ENCODE peak calls at places on chromosomes 13 and 19, in six cellular contexts. B, G, V, I, D and W are unnamed samples. For H3K4me1, the result is how much of the 10 kb centered on the place peaks cover.

GRCh38 chr13:99322297-99323103 is 15.3 kb upstream of the GPR183 start:
- DNase-seq in V (no peak), G (no peak), D (no peak), B (no peak), I (no peak), W (no peak)

GRCh38 chr19:4343056-4343844 is at the start of gene MPND:
- DNase-seq in D (peak), B (peak), V (peak), G (peak), I (peak), W (peak)

GRCh38 chr19:7862413-7862951 is 11.7 kb downstream of the PRR36 start:
- DNase-seq in G (peak), I (peak), V (peak), B (no peak), D (peak), W (peak)

GRCh38 chr13:51534075-51534817 is 50.0 kb upstream of the WDFY2 start:
- DNase-seq in V (no peak), G (no peak), B (no peak), I (no peak), D (no peak), W (no peak)

GRCh38 chr19:7743425-7743841 is 3.9 kb downstream of the CD209 start:
- DNase-seq in G (no peak), I (no peak), V (no peak), B (no peak), D (no peak), W (no peak)

GRCh38 chr19:55528030-55528801 is 8.7 kb downstream of the SBK2 start:
- DNase-seq in G (no peak), B (no peak), V (peak), D (no peak), I (no peak), W (peak)

GRCh38 chr19:32189956-32190706 is 155.3 kb upstream of the ZNF507 start:
- DNase-seq in G (no peak), D (no peak), I (no peak), B (no peak), V (no peak), W (no peak)

GRCh38 chr19:49890349-49891311 is 6.1 kb downstream of the IL4I1 start:
- DNase-seq in G (peak), D (peak), I (peak), B (no peak), V (peak), W (peak)

GRCh38 chr13:50129923-50130685 is 114.9 kb downstream of the KCNRG start:
- DNase-seq in B (peak), G (peak), D (peak), V (peak), I (peak), W (peak)

GRCh38 chr13:103883698-103884097 is 817.5 kb upstream of the SLC10A2 start:
- DNase-seq in D (no peak), G (no peak), I (peak), V (no peak), B (no peak), W (no peak)

GRCh38 chr19:4444765-4445741 is 12.5 kb downstream of the UBXN6 start:
- DNase-seq in V (no peak), D (no peak), G (peak), B (peak), I (no peak), W (no peak)

GRCh38 chr19:5693195-5694166 is 3.4 kb downstream of the RPL36 start:
- DNase-seq in G (no peak), B (no peak), I (no peak), D (no peak), V (peak), W (no peak)

GRCh38 chr19:31214086-31214485 is 135.2 kb downstream of the TSHZ3 start:
- DNase-seq in G (peak), D (peak), I (no peak), V (peak), B (peak), W (peak)

GRCh38 chr19:42401365-42402303 is 11.5 kb upstream of the CNFN start:
- DNase-seq in B (peak), D (peak), I (peak), G (peak), V (peak), W (peak)

GRCh38 chr19:17148130-17148529 is 67.0 kb upstream of the USE1 start:
- DNase-seq in B (no peak), V (no peak), I (no peak), D (no peak), G (no peak), W (no peak)

GRCh38 chr19:12836529-12836863 is 1.8 kb upstream of the MAST1 start:
- DNase-seq in D (no peak), V (no peak), I (no peak), G (no peak), B (no peak), W (no peak)

GRCh38 chr19:8441725-8442544 is 2.8 kb upstream of the HNRNPM start:
- DNase-seq in G (no peak), V (no peak), D (no peak), B (no peak), I (no peak), W (no peak)

GRCh38 chr13:20869540-20869939 is 33.0 kb downstream of the XPO4 start:
- DNase-seq in V (peak), I (no peak), G (no peak), D (no peak), B (no peak), W (no peak)

GRCh38 chr13:50244913-50245574 is 229.8 kb downstream of the KCNRG start:
- DNase-seq in B (no peak), I (no peak), D (peak), V (no peak), G (peak), W (no peak)

GRCh38 chr19:53007200-53008054 is 6.3 kb upstream of the ERVV-1 start:
- DNase-seq in D (no peak), I (no peak), V (peak), G (no peak), B (no peak), W (peak)

GRCh38 chr13:113758651-113759524 is at the start of gene TMEM255B:
- DNase-seq in B (peak), G (peak), I (peak), D (peak), V (peak), W (peak)
- TF ChIP-seq CTCF in B (no peak), G (no peak), I (no peak), D (peak), V (peak), W (peak)

GRCh38 chr19:14516048-14516534 is 2.1 kb downstream of the DNAJB1 start:
- DNase-seq in I (no peak), D (peak), V (no peak), G (no peak), B (no peak), W (no peak)

GRCh38 chr19:14519245-14519859 is 1.2 kb upstream of the DNAJB1 start:
- DNase-seq in I (no peak), G (no peak), D (no peak), B (no peak), V (no peak), W (no peak)

GRCh38 chr19:14516746-14517438 is 1.3 kb downstream of the DNAJB1 start:
- DNase-seq in G (no peak), V (no peak), B (no peak), I (no peak), D (peak), W (no peak)

GRCh38 chr19:14517446-14517839 is 754 bp downstream of the DNAJB1 start:
- DNase-seq in G (peak), D (no peak), B (no peak), I (peak), V (no peak), W (no peak)

GRCh38 chr19:14517840-14518505 is at the start of gene DNAJB1:
- DNase-seq in G (peak), D (peak), V (peak), I (peak), B (peak), W (peak)
- H3K4me1 ChIP-seq in G (half or more), D (under half), V (under half), I (under half), B (under half), W (under half)

DNA sequence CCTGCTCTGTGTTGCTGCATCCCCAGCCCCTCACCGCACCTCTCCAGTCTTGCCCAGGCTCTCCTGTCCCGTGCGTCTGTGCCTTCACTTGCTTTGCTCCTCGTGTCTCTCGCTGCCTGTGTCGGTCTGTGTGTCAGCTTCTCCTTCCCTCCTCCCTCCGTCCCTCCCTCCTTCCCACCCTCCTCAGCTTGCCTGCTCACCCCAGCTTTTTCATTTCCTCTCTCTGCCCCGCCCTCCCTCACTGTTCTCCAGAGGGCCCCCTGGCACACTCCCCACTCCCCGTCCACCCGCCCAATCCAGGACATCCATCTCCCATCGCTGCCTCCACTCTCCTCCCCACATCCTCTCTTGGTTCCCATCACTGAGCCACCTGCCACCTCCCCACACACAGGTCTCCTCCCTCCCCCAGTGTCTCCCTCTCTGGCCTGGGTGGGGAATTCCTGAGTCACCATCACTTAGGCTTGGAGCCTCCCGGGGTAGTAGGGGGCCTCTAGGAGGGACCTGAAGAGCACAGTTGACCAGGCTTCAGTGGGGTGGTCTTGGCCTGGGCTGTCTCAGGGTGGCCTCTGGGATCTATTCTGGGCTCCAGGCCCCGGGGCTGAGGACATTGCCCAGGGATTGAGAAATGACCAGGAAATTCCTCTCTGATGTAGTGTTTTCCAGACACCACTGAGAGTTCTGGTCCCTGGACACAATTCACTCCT is at the start of gene PTGIR:
- DNase-seq in V (peak), D (peak), I (no peak), G (peak), B (peak), W (no peak)
- TF ChIP-seq CTCF in V (no peak), D (no peak), I (no peak), G (no peak), B (no peak), W (peak)

DNA sequence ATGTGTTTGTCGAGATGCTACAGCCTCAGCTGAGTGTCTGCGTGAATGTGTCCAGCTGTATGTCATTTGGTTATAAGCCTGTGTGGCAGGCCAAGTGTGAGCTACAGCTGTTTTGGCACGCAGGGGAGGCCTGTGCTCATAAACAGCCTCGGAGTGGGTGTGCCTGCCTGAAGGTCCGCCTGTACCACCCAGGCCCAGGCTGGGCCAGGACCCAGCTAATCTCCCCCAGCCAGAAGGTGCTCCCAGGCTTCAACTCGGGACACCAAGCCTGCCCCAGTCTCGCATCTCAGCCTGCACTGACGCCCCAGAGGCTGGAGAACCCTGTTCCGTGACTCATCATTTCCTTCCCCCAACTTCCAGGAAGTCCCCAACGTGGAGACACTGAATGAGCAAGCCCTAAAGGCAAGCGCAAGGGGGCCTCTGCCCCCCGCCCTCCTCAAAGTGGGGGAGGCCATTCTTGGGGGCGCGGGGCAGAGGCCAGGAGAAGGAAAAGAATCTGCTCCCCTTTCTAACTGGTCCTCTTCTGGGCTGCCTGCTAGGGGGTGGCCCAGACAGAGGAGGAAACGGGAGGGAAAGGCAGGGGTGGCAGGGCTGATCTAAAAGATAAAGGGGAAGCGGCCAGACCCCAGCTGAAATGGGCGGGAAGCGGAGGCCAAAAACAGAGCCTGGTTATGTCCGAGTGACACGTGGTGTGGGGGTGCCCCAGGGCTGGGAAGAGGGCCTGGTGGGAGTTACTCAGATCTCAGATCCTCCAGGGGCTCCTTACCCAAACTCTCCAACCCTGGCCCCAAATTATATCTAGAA is 2.0 kb downstream of the SLC1A5 start:
- DNase-seq in V (peak), I (peak), D (peak), B (peak), G (peak), W (peak)
- H3K4me1 ChIP-seq in V (under half), I (under half), D (under half), B (under half), G (under half), W (under half)

DNA sequence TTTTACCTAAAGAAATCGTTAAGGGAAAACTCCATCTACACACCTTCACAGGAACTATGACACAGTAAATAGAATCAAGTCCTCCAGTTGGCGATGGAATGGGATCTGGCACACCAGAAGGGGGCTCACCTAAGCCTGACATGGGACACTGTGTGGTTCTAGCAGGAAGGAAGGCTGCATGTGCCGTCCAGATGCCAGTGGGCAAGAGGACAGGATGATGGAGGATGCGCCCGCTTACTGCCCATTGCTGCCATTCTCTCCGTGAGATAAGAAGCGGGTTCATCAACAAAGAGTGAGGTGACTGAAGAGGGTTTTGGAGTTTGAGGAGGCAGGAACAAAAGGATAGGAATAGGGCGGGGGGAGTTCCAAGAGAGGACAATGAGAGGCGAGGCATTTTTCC is 2.9 kb upstream of the CYP2F1 start:
- DNase-seq in V (no peak), G (no peak), B (no peak), I (no peak), D (no peak), W (no peak)
- TF ChIP-seq CTCF in V (no peak), G (no peak), B (no peak), I (no peak), D (no peak), W (no peak)